ENCODE peak calls at places on chromosomes 3 and 15, in ten cellular contexts. K is uterus, T is ovary, G is body of pancreas, J is heart left ventricle, M is tibial nerve, B is A549, A is sigmoid colon, W is endothelial cell of umbilical vein, R is stomach. O is an unnamed sample.

GRCh38 chr15:25170113-25170731 is 215.4 kb downstream of the SNRPN start:
- DNase-seq in W (no peak), K (no peak), G (no peak), T (peak; percentile 6), A (peak; percentile 38), M (no peak), J (peak; percentile 5), B (no peak), R (peak; percentile 13), O (no peak)

GRCh38 chr3:105399611-105400010 is 32.9 kb downstream of the ALCAM start:
- DNase-seq in W (no peak), J (no peak), M (no peak), A (no peak), T (no peak), R (no peak), B (no peak), G (no peak), K (no peak), O (no peak)

GRCh38 chr15:74307827-74308642 is 59.4 kb downstream of the CYP11A1 start:
- DNase-seq in A (peak; percentile 66), T (peak; percentile 57), G (peak; percentile 69), J (peak; percentile 50), K (peak; percentile 61), R (peak; percentile 59), W (peak; percentile 43), B (peak; percentile 83), M (peak; percentile 26), O (peak; percentile 83)

GRCh38 chr15:63832620-63833245 is 1.0 kb downstream of the HERC1 start:
- DNase-seq in T (no peak), B (no peak), K (no peak), A (no peak), G (no peak), M (no peak), R (no peak), W (no peak), J (no peak), O (no peak)

GRCh38 chr3:46915297-46915822 is 37.8 kb downstream of the PTH1R start:
- DNase-seq in R (no peak), G (no peak), T (no peak), A (no peak), J (no peak), B (no peak), W (no peak), M (no peak), K (no peak), O (no peak)

GRCh38 chr3:71254658-71255057 is 328.9 kb downstream of the FOXP1 start:
- DNase-seq in W (no peak), A (no peak), K (no peak), M (no peak), T (no peak), J (no peak), B (no peak), G (peak; percentile 47), R (no peak), O (no peak)

GRCh38 chr3:106610362-106610997 is 741.7 kb upstream of the CBLB start:
- DNase-seq in J (no peak), M (no peak), T (no peak), A (no peak), G (no peak), W (peak; percentile 65), K (no peak), B (no peak), R (no peak), O (no peak)

GRCh38 chr3:177673105-177673804 is 476.0 kb upstream of the TBL1XR1 start:
- DNase-seq in A (no peak), B (no peak), M (no peak), G (peak; percentile 37), W (peak; percentile 43), J (no peak), K (no peak), R (no peak), T (peak; percentile 18), O (peak; percentile 65)

GRCh38 chr3:26280517-26280916 is 342.1 kb upstream of the LRRC3B start:
- DNase-seq in T (no peak), K (no peak), J (no peak), B (no peak), M (no peak), W (no peak), A (no peak), R (no peak), G (no peak), O (no peak)

GRCh38 chr3:99823723-99824711 is 6.4 kb downstream of the CMSS1 start:
- DNase-seq in K (no peak), J (no peak), W (no peak), R (no peak), T (no peak), B (no peak), A (no peak), M (no peak), G (no peak), O (no peak)

GRCh38 chr3:178618197-178618596 is 82.0 kb downstream of the KCNMB2 start:
- DNase-seq in M (no peak), A (no peak), T (no peak), G (no peak), J (no peak), R (no peak), W (no peak), K (no peak), B (no peak), O (no peak)

GRCh38 chr3:47443611-47443995 is 32.1 kb downstream of the SCAP start:
- DNase-seq in T (no peak), R (peak; percentile 53), A (no peak), K (no peak), J (no peak), B (peak; percentile 20), M (no peak), W (no peak), G (peak; percentile 51), O (no peak)

GRCh38 chr3:44439499-44440295 is 37.8 kb downstream of the ZNF445 start:
- DNase-seq in M (peak; percentile 29), J (peak; percentile 86), K (peak; percentile 72), T (peak; percentile 41), R (peak; percentile 72), B (no peak), W (peak; percentile 97), A (peak; percentile 93), G (peak; percentile 85), O (peak; percentile 60)
- TF ChIP-seq POLR2A in M (peak; percentile 29), J (peak; percentile 40), K (no peak), T (peak; percentile 13), R (no peak), B (no peak), W (peak; percentile 33), A (no peak), G (peak; percentile 49), O (peak; percentile 34)

DNA sequence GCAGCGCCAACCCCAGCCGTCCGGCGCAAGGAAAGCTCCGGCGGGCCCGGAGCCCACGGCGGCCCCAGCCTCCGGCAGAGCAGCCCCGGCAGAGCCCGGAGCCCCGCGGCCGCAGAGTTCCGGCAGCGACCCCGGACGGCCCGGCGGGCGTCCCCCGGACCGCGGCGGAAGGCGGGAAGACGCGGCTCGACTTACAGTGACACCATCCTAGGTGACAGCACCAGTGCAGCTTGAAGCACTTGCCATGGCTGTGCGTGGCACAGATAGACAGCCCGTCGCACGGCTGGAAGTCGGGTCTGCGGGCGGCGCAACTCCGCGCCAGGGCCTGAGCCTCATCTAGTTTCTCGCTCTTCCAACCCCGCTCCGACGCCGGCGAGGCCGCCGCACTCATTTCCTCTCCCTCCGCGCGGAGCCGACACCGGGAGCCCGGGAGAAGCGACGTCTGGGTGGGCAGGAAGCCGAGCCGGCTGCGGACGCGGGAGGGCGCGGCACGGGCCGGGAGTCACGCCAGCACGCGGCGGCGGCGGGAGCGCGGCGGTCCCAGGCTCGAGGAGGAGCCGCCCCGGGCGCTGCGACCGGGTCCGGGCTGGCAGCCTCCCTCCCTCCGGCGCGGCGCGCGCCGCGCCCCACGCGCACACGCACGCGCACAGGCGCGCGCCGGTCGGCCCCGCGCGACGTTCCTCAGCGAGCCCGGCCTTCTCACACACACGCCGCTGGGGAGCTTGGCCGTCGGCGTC is at the start of gene C3orf70:
- DNase-seq in G (peak; percentile 27), R (peak; percentile 60), A (peak; percentile 85), K (peak; percentile 46), J (peak; percentile 64), W (peak; percentile 40), M (peak; percentile 20), T (peak; percentile 66), B (peak; percentile 13), O (peak; percentile 44)
- TF ChIP-seq POLR2A in G (no peak), R (no peak), A (peak; percentile 20), K (no peak), J (no peak), W (no peak), M (peak; percentile 36), T (peak; percentile 10), B (no peak), O (no peak)

DNA sequence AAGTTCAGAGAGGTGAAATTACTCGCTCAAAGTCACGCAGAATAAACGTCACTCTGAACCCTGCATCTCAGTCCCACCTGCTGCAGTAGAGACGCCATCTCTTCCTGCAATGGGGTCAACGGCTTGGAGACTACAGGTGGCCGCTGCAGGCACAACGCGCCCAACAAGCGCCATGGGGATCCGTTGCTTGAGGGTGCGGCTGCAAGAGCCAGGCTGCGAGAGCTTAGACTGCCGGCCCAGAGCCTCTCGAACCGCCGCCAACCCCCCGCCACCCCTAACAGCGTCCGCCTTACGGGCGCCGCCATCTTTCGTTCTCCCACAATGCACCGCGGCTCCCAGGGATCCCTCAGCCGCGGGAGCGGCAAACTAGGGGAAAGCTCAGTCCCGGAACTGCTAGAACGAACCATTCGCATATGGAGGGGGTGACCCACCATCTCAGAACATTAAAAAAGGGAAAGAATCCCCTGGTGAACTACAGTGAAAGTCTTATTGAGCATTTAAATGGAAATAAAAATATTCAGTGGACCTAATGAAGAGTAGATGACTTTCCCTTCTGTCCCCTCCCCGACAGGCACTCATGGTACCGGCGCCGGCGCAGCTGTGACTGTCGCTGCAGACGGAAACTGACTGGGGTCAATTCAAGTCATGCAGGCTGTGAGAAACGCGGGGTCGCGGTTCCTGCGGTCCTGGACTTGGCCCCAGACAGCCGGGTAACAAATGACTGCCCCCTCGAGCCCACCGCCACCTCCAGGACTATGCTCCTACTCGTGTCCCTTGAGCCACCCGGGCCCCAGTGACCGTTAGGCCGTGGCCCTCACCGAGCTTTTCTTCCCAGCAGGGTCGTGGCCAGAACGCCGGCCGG is at the start of the genes MRPL46 and MRPS11:
- DNase-seq in G (peak; percentile 89), A (peak; percentile 91), W (peak; percentile 92), R (peak; percentile 89), K (peak; percentile 83), M (peak; percentile 75), B (peak; percentile 91), J (peak; percentile 91), T (peak; percentile 83), O (peak; percentile 93)
- TF ChIP-seq POLR2A in G (peak; percentile 77), A (no peak), W (peak; percentile 87), R (no peak), K (peak; percentile 17), M (no peak), B (peak; percentile 69), J (peak; percentile 23), T (peak; percentile 20), O (peak; percentile 28)

DNA sequence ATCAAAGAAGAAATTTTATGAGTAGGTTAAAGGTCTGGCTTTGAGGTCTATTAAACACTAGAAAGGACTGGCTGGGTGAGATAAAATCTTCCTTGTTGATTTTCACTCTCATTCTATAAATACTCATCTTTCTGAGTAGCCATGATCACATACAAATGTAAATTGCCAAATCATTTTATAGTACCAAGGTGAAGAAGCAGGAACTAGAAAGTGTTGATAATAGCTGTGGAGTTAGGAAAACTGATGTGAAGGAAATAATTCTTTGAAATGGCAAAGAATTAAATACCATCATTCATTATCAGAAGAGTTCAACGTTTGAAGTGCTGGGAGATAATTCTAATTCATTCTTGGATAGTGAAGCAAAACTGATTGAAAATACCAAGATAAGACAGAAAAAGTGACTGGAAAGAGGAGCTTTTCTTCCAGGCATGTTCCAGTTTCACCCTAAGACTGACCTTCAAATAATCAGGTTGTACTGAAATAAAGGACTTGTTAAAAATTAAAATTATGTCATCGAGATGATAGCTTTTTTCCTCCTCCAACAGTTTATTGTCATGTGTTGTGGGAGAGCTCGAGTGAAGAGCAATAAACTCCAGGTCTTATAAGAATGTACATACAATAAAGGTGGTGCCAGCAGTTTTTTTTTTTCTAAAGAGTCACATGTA is 17.4 kb downstream of the THBS1 start:
- DNase-seq in M (no peak), R (no peak), W (peak; percentile 96), B (no peak), J (no peak), G (no peak), T (no peak), A (no peak), K (no peak), O (no peak)
- TF ChIP-seq POLR2A in M (no peak), R (no peak), W (peak; percentile 98), B (no peak), J (no peak), G (peak; percentile 17), T (no peak), A (peak; percentile 20), K (no peak), O (no peak)